ENCODE peak calls at places on chromosomes 16 and 17, in four cellular contexts. One of them, this sample, is unnamed.

GRCh38 chr17:6548578-6549330 is 7.6 kb downstream of the PITPNM3 start:
- DNase-seq in NCI-H1092: no peak
- DNase-seq in naive thymus-derived CD8-positive, alpha-beta T cell: no peak
- DNase-seq in H54: no peak
- DNase-seq in this sample: no peak

GRCh38 chr17:9677411-9677810 is 32.1 kb downstream of the USP43 start:
- DNase-seq in NCI-H1092: no peak
- DNase-seq in naive thymus-derived CD8-positive, alpha-beta T cell: no peak
- DNase-seq in H54: no peak
- DNase-seq in this sample: no peak

GRCh38 chr17:72175787-72176515 is 55.1 kb downstream of the SOX9 start:
- DNase-seq in NCI-H1092: no peak
- DNase-seq in naive thymus-derived CD8-positive, alpha-beta T cell: no peak
- DNase-seq in H54: no peak
- DNase-seq in this sample: no peak

GRCh38 chr17:73929860-73930430 is 273.5 kb upstream of the RPL38 start:
- DNase-seq in NCI-H1092: no peak
- DNase-seq in naive thymus-derived CD8-positive, alpha-beta T cell: no peak
- DNase-seq in H54: no peak
- DNase-seq in this sample: no peak

GRCh38 chr17:40224707-40225092 is 5.6 kb downstream of the WIPF2 start:
- DNase-seq in NCI-H1092: no peak
- DNase-seq in naive thymus-derived CD8-positive, alpha-beta T cell: no peak
- DNase-seq in H54: no peak
- DNase-seq in this sample: no peak

GRCh38 chr16:21994856-21995465 is 6.0 kb downstream of the PDZD9 start:
- DNase-seq in NCI-H1092: no peak
- DNase-seq in naive thymus-derived CD8-positive, alpha-beta T cell: no peak
- DNase-seq in H54: no peak
- DNase-seq in this sample: no peak

GRCh38 chr16:88759245-88759975 is 25.6 kb downstream of the PIEZO1 start:
- DNase-seq in NCI-H1092: no peak
- DNase-seq in naive thymus-derived CD8-positive, alpha-beta T cell: no peak
- DNase-seq in H54: no peak
- DNase-seq in this sample: no peak

GRCh38 chr16:4364196-4365013 is 7.2 kb upstream of the VASN start:
- DNase-seq in NCI-H1092: no peak
- DNase-seq in naive thymus-derived CD8-positive, alpha-beta T cell: no peak
- DNase-seq in H54: no peak
- DNase-seq in this sample: no peak

GRCh38 chr16:47644166-47644565 is 183.0 kb downstream of the PHKB start:
- DNase-seq in NCI-H1092: no peak
- DNase-seq in naive thymus-derived CD8-positive, alpha-beta T cell: no peak
- DNase-seq in H54: peak; percentile 8
- DNase-seq in this sample: no peak

GRCh38 chr17:32288600-32288999 is 23.0 kb downstream of the RHBDL3 start:
- DNase-seq in NCI-H1092: no peak
- DNase-seq in naive thymus-derived CD8-positive, alpha-beta T cell: no peak
- DNase-seq in H54: no peak
- DNase-seq in this sample: no peak

GRCh38 chr17:55609737-55610201 is 98.5 kb upstream of the SMIM36 start:
- DNase-seq in NCI-H1092: no peak
- DNase-seq in naive thymus-derived CD8-positive, alpha-beta T cell: no peak
- DNase-seq in H54: no peak
- DNase-seq in this sample: no peak

GRCh38 chr16:30658731-30659506 is 688 bp downstream of the FBRS start:
- DNase-seq in NCI-H1092: peak; percentile 96
- DNase-seq in naive thymus-derived CD8-positive, alpha-beta T cell: peak; percentile 100
- DNase-seq in H54: peak; percentile 75
- DNase-seq in this sample: no peak

GRCh38 chr16:50304467-50305440 is 38.4 kb downstream of the ADCY7 start:
- DNase-seq in NCI-H1092: no peak
- DNase-seq in naive thymus-derived CD8-positive, alpha-beta T cell: no peak
- DNase-seq in H54: no peak
- DNase-seq in this sample: no peak

GRCh38 chr16:51465026-51465425 is 314.0 kb upstream of the SALL1 start:
- DNase-seq in NCI-H1092: no peak
- DNase-seq in naive thymus-derived CD8-positive, alpha-beta T cell: no peak
- DNase-seq in H54: no peak
- DNase-seq in this sample: peak; percentile 11

GRCh38 chr17:71461504-71462197 is 659.2 kb upstream of the SOX9 start:
- DNase-seq in NCI-H1092: no peak
- DNase-seq in naive thymus-derived CD8-positive, alpha-beta T cell: no peak
- DNase-seq in H54: no peak
- DNase-seq in this sample: no peak

GRCh38 chr17:10171057-10171456 is 27.3 kb downstream of the GAS7 start:
- DNase-seq in NCI-H1092: no peak
- DNase-seq in naive thymus-derived CD8-positive, alpha-beta T cell: no peak
- DNase-seq in H54: no peak
- DNase-seq in this sample: no peak

GRCh38 chr17:50161023-50161910 is 4.5 kb upstream of the SGCA start:
- DNase-seq in NCI-H1092: peak; percentile 83
- DNase-seq in naive thymus-derived CD8-positive, alpha-beta T cell: peak; percentile 94
- DNase-seq in H54: peak; percentile 99
- DNase-seq in this sample: peak; percentile 94

GRCh38 chr17:69198238-69198637 is 30.4 kb downstream of the ABCA10 start:
- DNase-seq in NCI-H1092: no peak
- DNase-seq in naive thymus-derived CD8-positive, alpha-beta T cell: no peak
- DNase-seq in H54: no peak
- DNase-seq in this sample: no peak

GRCh38 chr17:78717431-78717980 is 64.6 kb downstream of the CYTH1 start:
- DNase-seq in NCI-H1092: peak; percentile 67
- DNase-seq in naive thymus-derived CD8-positive, alpha-beta T cell: no peak
- DNase-seq in H54: no peak
- DNase-seq in this sample: no peak

GRCh38 chr16:733382-734207 is 6.7 kb downstream of the HAGHL start:
- DNase-seq in NCI-H1092: no peak
- DNase-seq in naive thymus-derived CD8-positive, alpha-beta T cell: no peak
- DNase-seq in H54: no peak
- DNase-seq in this sample: no peak

GRCh38 chr17:76417499-76418143 is 33.2 kb downstream of the SPHK1 start:
- DNase-seq in NCI-H1092: peak; percentile 10
- DNase-seq in naive thymus-derived CD8-positive, alpha-beta T cell: no peak
- DNase-seq in H54: no peak
- DNase-seq in this sample: no peak

GRCh38 chr17:40791116-40791515 is 8.6 kb downstream of the KRT28 start:
- DNase-seq in NCI-H1092: no peak
- DNase-seq in naive thymus-derived CD8-positive, alpha-beta T cell: no peak
- DNase-seq in H54: no peak
- DNase-seq in this sample: no peak

GRCh38 chr17:77666881-77667395 is 291.6 kb upstream of the TNRC6C start:
- DNase-seq in NCI-H1092: no peak
- DNase-seq in naive thymus-derived CD8-positive, alpha-beta T cell: peak; percentile 86
- DNase-seq in H54: no peak
- DNase-seq in this sample: no peak

GRCh38 chr17:19939993-19940721 is 37.5 kb downstream of the AKAP10 start:
- DNase-seq in NCI-H1092: no peak
- DNase-seq in naive thymus-derived CD8-positive, alpha-beta T cell: no peak
- DNase-seq in H54: no peak
- DNase-seq in this sample: no peak

GRCh38 chr17:65456368-65457151 is 104.9 kb downstream of the AXIN2 start:
- DNase-seq in NCI-H1092: no peak
- DNase-seq in naive thymus-derived CD8-positive, alpha-beta T cell: no peak
- DNase-seq in H54: no peak
- DNase-seq in this sample: no peak

GRCh38 chr16:35131429-35131828 is 1672.0 kb downstream of the TP53TG3F start:
- DNase-seq in NCI-H1092: no peak
- DNase-seq in naive thymus-derived CD8-positive, alpha-beta T cell: no peak
- DNase-seq in H54: no peak
- DNase-seq in this sample: no peak

GRCh38 chr16:27389272-27389961 is 12.6 kb upstream of the IL21R start:
- DNase-seq in NCI-H1092: no peak
- DNase-seq in naive thymus-derived CD8-positive, alpha-beta T cell: no peak
- DNase-seq in H54: no peak
- DNase-seq in this sample: no peak